ENCODE peak calls at places on chromosomes 11 and 22, in eight cellular contexts. D is cardiac muscle cell; Q is IMR-90; A is heart right ventricle; S is CD8-positive, alpha-beta T cell; R is stomach; Y is PC-3; O is fibroblast of lung. Z is an unnamed sample. For H3K27me3, the result is how much of the 10 kb centered on the place peaks cover.

GRCh38 chr22:46587067-46587471 is 33.1 kb upstream of the GRAMD4 start:
- DNase-seq in D (no peak), Q (no peak), A (no peak), S (no peak), R (no peak), Y (no peak), O (no peak), Z (no peak)

GRCh38 chr11:95095858-95096587 is 6.4 kb downstream of the ENDOD1 start:
- DNase-seq in D (peak), Q (peak), A (no peak), S (no peak), R (no peak), Y (peak), O (peak), Z (peak)

GRCh38 chr11:14687943-14688627 is 44.5 kb downstream of the PDE3B start:
- DNase-seq in D (no peak), Q (no peak), A (no peak), S (no peak), R (no peak), Y (no peak), O (peak), Z (no peak)

GRCh38 chr11:16981651-16982194 is 32.5 kb downstream of the PLEKHA7 start:
- DNase-seq in D (peak), Q (peak), A (no peak), S (no peak), R (peak), Y (no peak), O (peak), Z (no peak)

GRCh38 chr11:72519220-72519881 is 85.0 kb upstream of the CLPB start:
- DNase-seq in D (no peak), Q (peak), A (no peak), S (no peak), R (no peak), Y (no peak), O (peak), Z (no peak)

GRCh38 chr22:22432937-22433336 is 75.6 kb downstream of the ZNF280B start:
- DNase-seq in D (no peak), Q (no peak), A (no peak), S (no peak), R (no peak), Y (no peak), O (no peak), Z (no peak)

GRCh38 chr22:40524392-40525249 is 111.9 kb downstream of the MRTFA start:
- DNase-seq in D (peak), Q (peak), A (no peak), S (no peak), R (no peak), Y (peak), O (peak), Z (peak)

GRCh38 chr11:121513807-121514206 is 61.0 kb upstream of the SORL1-AS1 start:
- DNase-seq in D (no peak), Q (no peak), A (no peak), S (no peak), R (no peak), Y (no peak), O (no peak), Z (no peak)

GRCh38 chr11:92168936-92169335 is 55.7 kb upstream of the FAT3 start:
- DNase-seq in D (no peak), Q (no peak), A (no peak), S (no peak), R (no peak), Y (no peak), O (no peak), Z (peak)

GRCh38 chr22:40128989-40129388 is 48.7 kb upstream of the TNRC6B start:
- DNase-seq in D (no peak), Q (no peak), A (peak), S (peak), R (no peak), Y (no peak), O (peak), Z (no peak)

GRCh38 chr11:107203656-107204055 is 185.4 kb upstream of the GUCY1A2 start:
- DNase-seq in D (no peak), Q (no peak), A (no peak), S (no peak), R (no peak), Y (no peak), O (no peak), Z (peak)

GRCh38 chr11:87059596-87059995 is 21.9 kb downstream of the TMEM135 start:
- DNase-seq in D (no peak), Q (no peak), A (no peak), S (no peak), R (no peak), Y (no peak), O (no peak), Z (no peak)

GRCh38 chr11:67029146-67029545 is 6.2 kb downstream of the SYT12 start:
- DNase-seq in D (peak), Q (peak), A (no peak), S (no peak), R (no peak), Y (no peak), O (no peak), Z (no peak)

GRCh38 chr11:69939551-69940245 is 120.5 kb upstream of the FGF3 start:
- DNase-seq in D (peak), Q (peak), A (peak), S (no peak), R (peak), Y (no peak), O (peak), Z (no peak)

GRCh38 chr22:41367039-41367679 is 14.6 kb upstream of the TEF start:
- DNase-seq in D (peak), Q (peak), A (peak), S (no peak), R (peak), Y (peak), O (peak), Z (peak)

DNA sequence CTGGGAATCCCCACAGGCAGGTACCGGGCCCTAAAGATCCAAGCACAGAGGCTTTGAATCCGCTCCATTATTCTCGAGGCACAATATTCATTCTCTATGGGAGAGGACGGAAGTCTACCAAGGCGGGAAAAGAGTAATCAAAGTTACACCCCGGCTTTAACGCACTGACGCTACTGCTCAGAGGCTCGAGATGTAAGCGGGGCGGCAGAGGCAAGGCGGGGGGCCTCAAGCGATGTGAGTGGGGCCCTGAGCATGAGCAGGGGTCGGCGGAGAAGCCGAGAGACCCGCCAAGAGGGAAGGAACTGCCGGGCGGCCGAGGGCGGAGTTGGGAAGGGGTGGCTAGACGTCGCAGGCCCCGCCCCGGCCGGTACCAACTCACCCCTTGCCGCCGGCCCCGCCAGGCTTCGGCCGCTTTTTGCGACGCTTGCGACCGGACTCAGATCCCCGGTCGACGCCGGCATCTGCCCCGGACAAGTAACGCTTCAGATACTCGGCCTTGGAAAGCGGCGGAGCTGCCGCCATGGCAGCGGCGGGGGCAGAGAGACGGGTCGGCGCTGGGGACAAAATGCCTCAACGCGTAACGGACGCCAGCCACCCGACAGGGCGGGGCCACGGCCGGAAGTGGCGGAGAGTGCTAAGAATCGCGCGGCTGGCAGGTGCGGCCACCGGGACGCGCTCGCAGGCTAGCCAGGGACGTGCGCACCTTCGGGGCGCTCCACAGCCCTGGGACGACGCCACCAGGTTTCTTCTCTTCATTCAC is at the start of gene BUD13:
- DNase-seq in D (peak), Q (peak), A (peak), S (peak), R (peak), Y (peak), O (peak), Z (peak)
- TF ChIP-seq CTCF in D (no peak), Q (no peak), A (peak), S (no peak), R (no peak), Y (no peak), O (no peak), Z (no peak)

DNA sequence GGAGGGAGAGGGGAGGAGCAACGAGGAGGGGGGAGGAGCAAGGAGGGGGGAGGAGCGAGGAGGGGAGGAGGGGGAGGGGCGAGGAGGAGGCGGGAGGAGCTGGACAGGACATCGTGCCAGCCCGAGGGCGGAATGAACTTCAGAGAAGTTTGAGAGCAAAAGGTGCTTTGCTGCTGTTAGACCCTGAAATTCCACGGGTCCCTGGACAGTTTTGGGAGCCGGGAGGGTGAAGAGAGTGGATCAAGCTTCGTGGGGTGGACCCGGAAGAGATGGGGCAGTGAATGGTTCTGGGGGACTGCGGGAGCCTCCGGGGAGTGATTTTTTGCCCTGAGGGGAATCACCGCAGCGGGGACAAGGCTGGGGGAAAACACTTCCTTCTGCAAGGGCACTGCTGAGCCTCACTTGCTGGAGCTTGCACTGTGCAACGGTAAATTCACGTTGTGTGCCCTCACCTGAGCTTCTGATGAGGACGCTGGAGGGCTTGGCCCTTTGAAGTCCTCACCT is 10.7 kb upstream of the NLRP6 start:
- DNase-seq in D (no peak), Q (no peak), A (no peak), S (no peak), R (peak), Y (peak), O (no peak), Z (no peak)
- H3K4me3 ChIP-seq in D (no peak), Q (no peak), A (peak), S (peak), R (peak), Y (peak), O (no peak), Z (peak)

DNA sequence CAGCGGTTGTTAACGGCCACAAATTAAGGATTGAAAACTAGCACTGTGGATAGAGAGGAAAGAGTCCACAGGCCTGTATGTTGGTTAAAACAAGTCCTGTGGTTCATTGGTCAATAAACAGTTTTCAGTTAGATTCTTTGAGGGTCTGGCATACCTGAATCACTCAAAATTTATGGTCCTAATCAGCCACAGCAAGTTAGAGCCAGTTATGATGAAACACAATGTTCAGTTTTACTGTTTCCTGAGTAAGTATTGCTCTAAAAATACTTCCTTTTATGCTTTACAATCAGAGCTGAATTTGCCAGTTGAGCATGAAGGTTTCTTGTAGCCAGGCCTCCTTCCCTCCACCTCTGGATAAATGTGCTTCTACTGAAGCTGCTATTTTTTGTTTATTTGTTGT is 12.9 kb upstream of the CAT start:
- DNase-seq in D (peak), Q (no peak), A (no peak), S (no peak), R (no peak), Y (peak), O (no peak), Z (no peak)
- H3K27me3 ChIP-seq in D (under half), Q (under half), A (under half), S (under half), R (under half), Y (under half), O (under half), Z (under half)

DNA sequence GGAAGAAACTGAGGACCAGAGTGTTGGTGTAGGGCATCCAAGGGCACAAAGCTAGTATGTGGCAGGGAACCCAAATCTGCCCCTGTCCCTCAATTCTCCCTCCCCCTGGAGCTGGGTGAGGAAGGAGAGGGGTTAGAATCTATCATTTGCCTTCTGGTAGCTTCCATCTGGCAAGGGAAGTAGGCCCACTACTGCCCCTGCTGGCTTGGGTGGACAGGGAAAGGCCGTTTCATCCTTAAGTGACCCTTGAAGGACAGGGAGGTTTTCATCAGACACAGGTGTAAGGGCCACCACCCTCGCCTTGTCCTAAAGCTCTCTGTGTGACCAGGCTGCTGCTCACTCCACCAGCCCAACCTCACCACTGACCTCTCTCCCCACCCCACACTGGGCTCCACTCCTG is 22.1 kb downstream of the NECTIN1 start:
- DNase-seq in D (no peak), Q (no peak), A (no peak), S (no peak), R (no peak), Y (no peak), O (no peak), Z (no peak)
- TF ChIP-seq CTCF in D (peak), Q (no peak), A (no peak), S (no peak), R (no peak), Y (peak), O (peak), Z (peak)

DNA sequence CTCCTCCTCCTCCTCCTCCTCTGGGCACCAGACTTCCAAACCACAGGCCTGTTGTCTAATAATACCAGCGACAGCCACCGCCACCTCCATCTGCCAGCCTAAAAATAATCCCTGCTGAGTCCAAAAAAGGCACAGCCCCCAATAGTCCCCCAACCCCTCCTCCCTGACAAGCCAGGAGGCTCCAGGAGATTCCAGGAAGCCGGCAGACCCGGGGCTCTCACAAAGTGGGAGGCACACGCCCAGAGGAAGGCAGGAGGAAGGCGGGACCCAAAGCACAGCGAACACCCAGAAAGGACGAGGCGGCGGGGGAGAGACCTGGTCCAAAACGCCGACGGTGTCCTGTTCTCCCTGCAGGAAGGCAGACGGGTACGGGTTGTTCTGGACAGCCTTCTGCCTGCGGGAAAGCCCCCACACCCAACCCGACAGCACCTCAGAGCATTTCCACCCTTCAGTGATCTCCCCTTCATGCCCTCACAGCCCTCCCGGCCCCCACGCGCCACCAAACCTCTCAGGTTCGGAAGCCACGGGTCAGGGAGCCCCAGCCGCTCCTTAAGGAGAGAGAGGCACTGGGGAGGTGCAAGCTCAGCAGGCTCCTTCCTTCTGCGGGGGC is 5.8 kb downstream of the IGSF9B start:
- DNase-seq in D (no peak), Q (no peak), A (peak), S (no peak), R (no peak), Y (no peak), O (no peak), Z (no peak)
- H3K4me3 ChIP-seq in D (no peak), Q (no peak), A (peak), S (no peak), R (peak), Y (no peak), O (no peak), Z (no peak)

GRCh38 chr22:36846271-36846670 is 14.5 kb upstream of the NCF4 start:
- DNase-seq in D (no peak), Q (no peak), A (no peak), S (no peak), R (no peak), Y (no peak), O (no peak), Z (no peak)
- H3K27me3 ChIP-seq in D (under half), Q (half or more), A (half or more), S (under half), R (half or more), Y (under half), O (under half), Z (under half)

DNA sequence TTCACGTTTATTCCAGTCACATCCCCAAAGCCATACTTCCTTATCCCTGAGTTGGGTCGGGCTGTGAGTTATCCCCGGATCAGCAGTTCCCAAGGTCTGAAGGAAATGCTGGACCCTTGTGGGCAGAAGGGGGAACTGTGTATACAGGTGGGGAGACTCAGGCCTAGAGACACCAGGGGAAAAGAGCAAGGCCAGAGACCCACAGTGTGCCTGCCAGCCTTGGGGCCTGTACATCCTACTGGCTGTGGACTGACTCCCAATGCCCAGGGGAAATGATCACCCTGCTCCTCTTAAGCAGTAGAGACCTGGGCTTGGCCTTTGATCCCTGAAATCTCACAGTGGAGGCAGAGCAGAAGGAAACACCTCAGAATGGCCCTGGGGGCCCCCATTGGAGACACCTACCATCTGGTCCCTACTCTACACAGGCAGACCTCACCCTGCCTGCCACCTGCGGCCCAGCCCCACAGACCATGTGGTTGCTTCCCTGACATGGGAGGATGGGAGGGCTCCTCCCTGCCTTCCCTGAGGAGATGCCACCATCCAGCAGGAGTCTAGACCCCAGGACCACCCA is 1.3 kb downstream of the SELENOM start:
- DNase-seq in D (no peak), Q (no peak), A (peak), S (no peak), R (no peak), Y (no peak), O (no peak), Z (no peak)
- TF ChIP-seq CTCF in D (peak), Q (peak), A (no peak), S (no peak), R (no peak), Y (no peak), O (no peak), Z (no peak)

GRCh38 chr22:45537734-45538181 is 35.1 kb downstream of the FBLN1 start:
- DNase-seq in D (peak), Q (peak), A (peak), S (no peak), R (peak), Y (no peak), O (peak), Z (peak)
- H3K4me3 ChIP-seq in D (no peak), Q (no peak), A (no peak), S (no peak), R (no peak), Y (no peak), O (no peak), Z (no peak)

GRCh38 chr22:37427711-37428635 is 694 bp upstream of the ELFN2 start:
- DNase-seq in D (no peak), Q (no peak), A (no peak), S (no peak), R (no peak), Y (no peak), O (no peak), Z (no peak)

GRCh38 chr22:37425800-37426531 is 1.3 kb downstream of the ELFN2 start:
- DNase-seq in D (no peak), Q (peak), A (no peak), S (no peak), R (no peak), Y (no peak), O (peak), Z (no peak)

GRCh38 chr22:37427128-37427710 is at the start of gene ELFN2:
- DNase-seq in D (peak), Q (peak), A (no peak), S (no peak), R (peak), Y (peak), O (peak), Z (no peak)

GRCh38 chr22:37425369-37425768 is 1.9 kb downstream of the ELFN2 start:
- DNase-seq in D (no peak), Q (no peak), A (no peak), S (no peak), R (no peak), Y (no peak), O (no peak), Z (no peak)

DNA sequence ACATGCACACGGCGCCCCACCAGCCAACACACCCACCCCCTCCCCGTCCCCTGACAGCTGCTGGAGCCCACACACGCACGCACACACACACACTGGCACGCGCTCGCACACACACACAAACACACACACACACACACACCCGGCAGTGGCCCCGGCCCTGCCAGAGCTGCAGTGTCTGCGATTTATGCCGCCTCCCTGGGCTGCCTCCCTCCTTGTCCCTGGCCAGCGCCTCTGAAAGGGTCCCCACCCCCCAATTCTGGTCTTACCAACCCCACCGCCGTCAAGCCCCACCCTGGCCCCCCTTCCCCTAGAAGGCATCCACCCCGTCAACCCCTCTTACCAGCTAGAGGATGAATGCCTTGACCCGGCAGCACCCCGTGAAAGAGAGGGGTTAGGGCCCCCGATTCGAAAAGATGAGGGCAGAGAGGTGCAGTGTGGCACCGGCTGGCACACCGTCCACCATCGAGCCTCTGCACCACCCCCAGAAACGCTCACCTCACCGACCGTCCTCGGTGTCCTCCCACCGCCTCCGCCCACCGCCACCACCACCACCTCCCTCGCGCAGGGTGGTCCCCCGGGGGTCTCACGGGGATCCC is 649 bp downstream of the ELFN2 start:
- DNase-seq in D (no peak), Q (no peak), A (no peak), S (no peak), R (no peak), Y (no peak), O (no peak), Z (no peak)
- H3K27me3 ChIP-seq in D (half or more), Q (under half), A (half or more), S (under half), R (half or more), Y (under half), O (under half), Z (under half)